ENCODE peak calls at places on chromosomes 5 and 9, in seven cellular contexts. One of them, this sample, is unnamed.

GRCh38 chr5:172235132-172235780 is 41.3 kb downstream of the EFCAB9 start:
- DNase-seq in HTR-8/SVneo: no peak
- DNase-seq in NCI-H524: no peak
- DNase-seq in substantia nigra: no peak
- DNase-seq in NCI-H2029: peak; percentile 3
- DNase-seq in nucleus accumbens: no peak
- DNase-seq in ELF-1: no peak
- DNase-seq in this sample: no peak

GRCh38 chr9:16627967-16628366 is 242.5 kb downstream of the BNC2 start:
- DNase-seq in ELF-1: no peak
- DNase-seq in NCI-H524: no peak
- DNase-seq in nucleus accumbens: no peak
- DNase-seq in HTR-8/SVneo: no peak
- DNase-seq in substantia nigra: no peak
- DNase-seq in NCI-H2029: no peak
- DNase-seq in this sample: no peak

GRCh38 chr5:149641000-149641576 is 59.8 kb downstream of the ARHGEF37 start:
- DNase-seq in NCI-H524: no peak
- DNase-seq in nucleus accumbens: no peak
- DNase-seq in HTR-8/SVneo: no peak
- DNase-seq in substantia nigra: no peak
- DNase-seq in ELF-1: no peak
- DNase-seq in NCI-H2029: no peak
- DNase-seq in this sample: no peak

GRCh38 chr5:38208782-38209378 is 49.5 kb upstream of the EGFLAM start:
- DNase-seq in NCI-H524: peak; percentile 81
- DNase-seq in substantia nigra: no peak
- DNase-seq in HTR-8/SVneo: peak; percentile 73
- DNase-seq in ELF-1: peak; percentile 49
- DNase-seq in nucleus accumbens: no peak
- DNase-seq in NCI-H2029: no peak
- DNase-seq in this sample: peak; percentile 77

GRCh38 chr5:150731669-150732068 is 27.1 kb downstream of the DCTN4 start:
- DNase-seq in NCI-H524: no peak
- DNase-seq in ELF-1: no peak
- DNase-seq in substantia nigra: peak; percentile 9
- DNase-seq in NCI-H2029: no peak
- DNase-seq in HTR-8/SVneo: no peak
- DNase-seq in nucleus accumbens: no peak
- DNase-seq in this sample: no peak

GRCh38 chr5:83377131-83377865 is 94.2 kb upstream of the VCAN start:
- DNase-seq in nucleus accumbens: no peak
- DNase-seq in ELF-1: no peak
- DNase-seq in NCI-H524: no peak
- DNase-seq in substantia nigra: no peak
- DNase-seq in HTR-8/SVneo: no peak
- DNase-seq in NCI-H2029: no peak
- DNase-seq in this sample: no peak

GRCh38 chr9:3337515-3337914 is 188.3 kb downstream of the RFX3 start:
- DNase-seq in substantia nigra: peak; percentile 42
- DNase-seq in nucleus accumbens: no peak
- DNase-seq in NCI-H524: no peak
- DNase-seq in NCI-H2029: no peak
- DNase-seq in ELF-1: peak; percentile 34
- DNase-seq in HTR-8/SVneo: no peak
- DNase-seq in this sample: no peak

GRCh38 chr5:90562331-90562730 is 3.7 kb downstream of the ADGRV1 start:
- DNase-seq in ELF-1: no peak
- DNase-seq in nucleus accumbens: no peak
- DNase-seq in HTR-8/SVneo: no peak
- DNase-seq in NCI-H2029: no peak
- DNase-seq in NCI-H524: peak; percentile 89
- DNase-seq in substantia nigra: no peak
- DNase-seq in this sample: peak; percentile 31